ENCODE peak calls at places on chromosome 7, in four cellular contexts. U, P, O and M are unnamed samples.

GRCh38 chr7:144824360-144824759 is 11.5 kb downstream of the TPK1 start:
- DNase-seq in O (no peak), U (no peak), P (no peak), M (no peak)

GRCh38 chr7:101426303-101427011 is 63.8 kb downstream of the COL26A1 start:
- DNase-seq in O (no peak), U (no peak), P (no peak), M (peak)

GRCh38 chr7:55188590-55189446 is 170.0 kb downstream of the EGFR start:
- DNase-seq in P (peak), U (no peak), O (no peak), M (peak)

GRCh38 chr7:50962962-50963374 is 180.3 kb upstream of the GRB10 start:
- DNase-seq in P (no peak), O (peak), U (no peak), M (peak)

GRCh38 chr7:17770710-17771375 is 169.5 kb downstream of the SNX13 start:
- DNase-seq in O (no peak), P (no peak), U (no peak), M (peak)

GRCh38 chr7:29304756-29305155 is 110.2 kb downstream of the CHN2 start:
- DNase-seq in P (no peak), O (no peak), U (no peak), M (peak)

GRCh38 chr7:135802697-135803096 is 54.1 kb upstream of the FAM180A start:
- DNase-seq in U (no peak), O (no peak), P (no peak), M (no peak)

GRCh38 chr7:87110778-87111177 is 41.5 kb upstream of the DMTF1 start:
- DNase-seq in O (no peak), U (no peak), P (no peak), M (peak)

GRCh38 chr7:17948503-17949238 is 8.4 kb upstream of the SNX13 start:
- DNase-seq in O (no peak), P (no peak), U (no peak), M (no peak)

GRCh38 chr7:151794508-151795167 is 82.3 kb downstream of the PRKAG2 start:
- DNase-seq in O (no peak), U (peak), P (no peak), M (no peak)

GRCh38 chr7:37448057-37448636 is 517 bp downstream of the ELMO1 start:
- DNase-seq in P (no peak), U (no peak), O (peak), M (no peak)

GRCh38 chr7:128906001-128906765 is 4.3 kb downstream of the KCP start:
- DNase-seq in P (no peak), O (peak), U (no peak), M (no peak)

GRCh38 chr7:100539436-100540006 is 518 bp downstream of the AGFG2 start:
- DNase-seq in O (peak), U (no peak), P (peak), M (no peak)

GRCh38 chr7:157662110-157662791 is 325.4 kb downstream of the DNAJB6 start:
- DNase-seq in P (no peak), U (no peak), O (no peak), M (no peak)

GRCh38 chr7:1058821-1059199 is 14.5 kb downstream of the GPR146 start:
- DNase-seq in O (no peak), U (no peak), P (no peak), M (no peak)

GRCh38 chr7:77450054-77450453 is 33.9 kb upstream of the GSAP start:
- DNase-seq in P (no peak), U (no peak), O (no peak), M (peak)

GRCh38 chr7:33418251-33418701 is 288.9 kb downstream of the BBS9 start:
- DNase-seq in P (no peak), U (peak), O (peak), M (no peak)

GRCh38 chr7:94239661-94240234 is 154.9 kb upstream of the COL1A2 start:
- DNase-seq in U (peak), O (no peak), P (no peak), M (no peak)

GRCh38 chr7:34075543-34075942 is 170.2 kb downstream of the BMPER start:
- DNase-seq in P (no peak), U (no peak), O (no peak), M (no peak)

GRCh38 chr7:13839063-13839462 is 150.4 kb downstream of the ETV1 start:
- DNase-seq in P (no peak), U (no peak), O (no peak), M (no peak)

GRCh38 chr7:19705663-19706062 is 3.2 kb downstream of the POLR1F start:
- DNase-seq in O (no peak), P (no peak), U (no peak), M (no peak)

GRCh38 chr7:90599892-90600555 is 3.9 kb downstream of the CDK14 start:
- DNase-seq in O (no peak), U (no peak), P (no peak), M (no peak)

GRCh38 chr7:16035392-16035791 is 348.9 kb upstream of the MEOX2 start:
- DNase-seq in P (no peak), O (no peak), U (no peak), M (no peak)

GRCh38 chr7:33796538-33796937 is 108.8 kb upstream of the BMPER start:
- DNase-seq in U (no peak), O (no peak), P (no peak), M (no peak)

GRCh38 chr7:80587538-80587937 is 50.9 kb upstream of the CD36 start:
- DNase-seq in O (no peak), U (no peak), P (no peak), M (no peak)

GRCh38 chr7:84248267-84248666 is 53.7 kb upstream of the SEMA3A start:
- DNase-seq in U (no peak), O (no peak), P (no peak), M (peak)

GRCh38 chr7:55185941-55186609 is 167.3 kb downstream of the EGFR start:
- DNase-seq in P (peak), U (no peak), O (no peak), M (peak)

GRCh38 chr7:47073284-47073683 is 508.6 kb downstream of the TNS3 start:
- DNase-seq in U (no peak), O (no peak), P (no peak), M (no peak)

GRCh38 chr7:89334785-89335184 is 539.2 kb upstream of the TEX47 start:
- DNase-seq in P (no peak), O (no peak), U (no peak), M (no peak)

GRCh38 chr7:87312215-87312865 is 33.1 kb upstream of the CROT start:
- DNase-seq in O (peak), P (peak), U (peak), M (peak)

GRCh38 chr7:101618916-101619315 is 10.2 kb downstream of the MYL10 start:
- DNase-seq in U (no peak), P (no peak), O (no peak), M (no peak)

GRCh38 chr7:106693659-106694353 is 32.8 kb upstream of the CCDC71L start:
- DNase-seq in U (no peak), P (no peak), O (no peak), M (peak)

GRCh38 chr7:112365551-112365950 is 84.7 kb upstream of the IFRD1 start:
- DNase-seq in U (no peak), P (no peak), O (no peak), M (no peak)

GRCh38 chr7:63106506-63107388 is 891.9 kb upstream of the ZNF722 start:
- DNase-seq in O (no peak), U (no peak), P (no peak), M (no peak)

GRCh38 chr7:149440222-149440621 is 20.6 kb downstream of the ZNF777 start:
- DNase-seq in U (no peak), P (peak), O (no peak), M (no peak)

GRCh38 chr7:108088729-108089128 is 41.4 kb downstream of the LAMB4 start:
- DNase-seq in O (no peak), U (no peak), P (no peak), M (peak)

GRCh38 chr7:100585511-100586265 is at the start of gene LRCH4:
- DNase-seq in U (no peak), O (peak), P (peak), M (peak)

GRCh38 chr7:74429153-74429747 is 24.5 kb upstream of the GTF2IRD1 start:
- DNase-seq in O (peak), P (peak), U (no peak), M (no peak)
- H2BK12ac ChIP-seq in O (no peak), P (peak), U (no peak), M (no peak)

GRCh38 chr7:42152353-42153205 is 84.4 kb downstream of the GLI3 start:
- DNase-seq in U (peak), O (no peak), P (no peak), M (peak)
- H2AFZ ChIP-seq in U (no peak), O (no peak), P (no peak), M (no peak)

GRCh38 chr7:4523873-4524272 is 158.2 kb upstream of the FOXK1 start:
- DNase-seq in P (no peak), U (no peak), O (no peak), M (no peak)

GRCh38 chr7:4523219-4523618 is 158.9 kb upstream of the FOXK1 start:
- DNase-seq in O (no peak), P (no peak), U (no peak), M (no peak)

GRCh38 chr7:4525884-4526283 is 156.2 kb upstream of the FOXK1 start:
- DNase-seq in P (no peak), O (no peak), U (no peak), M (no peak)

GRCh38 chr7:4531236-4531635 is 150.9 kb upstream of the FOXK1 start:
- DNase-seq in P (no peak), U (no peak), O (peak), M (no peak)

GRCh38 chr7:4527988-4528641 is 154.0 kb upstream of the FOXK1 start:
- DNase-seq in U (no peak), P (no peak), O (no peak), M (no peak)
- H2AK5ac ChIP-seq in U (no peak), P (no peak), O (no peak), M (no peak)

GRCh38 chr7:28203498-28204240 is 23.1 kb upstream of the JAZF1 start:
- DNase-seq in P (no peak), O (no peak), U (no peak), M (no peak)

GRCh38 chr7:28205505-28205904 is 24.9 kb upstream of the JAZF1 start:
- DNase-seq in O (no peak), P (no peak), U (no peak), M (no peak)

GRCh38 chr7:28202222-28202621 is 21.6 kb upstream of the JAZF1 start:
- DNase-seq in O (no peak), U (no peak), P (no peak), M (no peak)

GRCh38 chr7:28195925-28196324 is 15.3 kb upstream of the JAZF1 start:
- DNase-seq in O (no peak), U (no peak), P (no peak), M (no peak)

GRCh38 chr7:28200598-28200997 is 20.0 kb upstream of the JAZF1 start:
- DNase-seq in P (no peak), U (no peak), O (no peak), M (no peak)
- H2BK12ac ChIP-seq in P (no peak), U (no peak), O (no peak), M (no peak)

GRCh38 chr7:138662066-138663061 is 38.8 kb downstream of the SVOPL start:
- DNase-seq in P (no peak), O (no peak), U (no peak), M (peak)
- H2AFZ ChIP-seq in P (no peak), O (no peak), U (peak), M (no peak)

DNA sequence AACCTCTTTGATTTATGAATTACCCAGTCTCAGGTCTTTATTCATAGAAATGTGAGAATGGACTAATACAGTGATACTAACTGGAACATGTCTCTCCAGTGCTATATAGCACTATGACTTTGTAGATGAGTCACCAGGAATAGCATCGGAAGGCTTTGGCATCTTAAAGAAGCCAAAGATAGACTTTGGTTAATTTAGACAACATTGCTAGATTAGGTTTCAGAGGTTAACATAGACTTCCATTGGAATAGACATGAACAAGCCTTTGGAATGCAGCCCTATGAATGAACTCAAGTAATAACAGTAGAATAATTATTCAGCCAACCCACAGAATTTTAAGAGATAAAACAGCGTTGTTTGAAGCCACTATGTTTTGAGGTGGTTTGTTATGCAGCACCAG is 169.2 kb downstream of the HGF start:
- DNase-seq in P (no peak), O (no peak), U (no peak), M (no peak)
- H2AK5ac ChIP-seq in P (no peak), O (no peak), U (no peak), M (no peak)

GRCh38 chr7:30800785-30801252 is 29.6 kb downstream of the MINDY4 start:
- DNase-seq in P (peak), U (peak), O (peak), M (peak)
- H2BK12ac ChIP-seq in P (no peak), U (no peak), O (no peak), M (no peak)